ENCODE peak calls at places on chromosomes 16 and 17, in eight cellular contexts. C is body of pancreas, Y is suprapubic skin, L is IMR-90, F is adrenal gland, T is GM12878, W is HCT116, K is ovary. O is an unnamed sample. For H3K27me3, the result is how much of the 10 kb centered on the place peaks cover.

GRCh38 chr16:4373356-4373908 is 1.8 kb downstream of the VASN start:
- DNase-seq in C (no peak), Y (peak), L (no peak), F (no peak), T (no peak), W (no peak), K (peak), O (no peak)

GRCh38 chr16:53191413-53191812 is 136.6 kb downstream of the CHD9 start:
- DNase-seq in C (no peak), Y (no peak), L (no peak), F (no peak), T (no peak), W (no peak), K (no peak), O (no peak)

GRCh38 chr16:57012353-57012752 is 23.0 kb downstream of the NLRC5 start:
- DNase-seq in C (no peak), Y (peak), L (no peak), F (no peak), T (no peak), W (no peak), K (no peak), O (no peak)

GRCh38 chr16:56041556-56042140 is 149.6 kb upstream of the GNAO1 start:
- DNase-seq in C (peak), Y (no peak), L (no peak), F (no peak), T (no peak), W (peak), K (no peak), O (no peak)

GRCh38 chr17:36001862-36002603 is 680 bp upstream of the CCL15 start:
- DNase-seq in C (peak), Y (no peak), L (no peak), F (no peak), T (no peak), W (no peak), K (no peak), O (no peak)

GRCh38 chr17:33929181-33929724 is 325.8 kb upstream of the CCL2 start:
- DNase-seq in C (no peak), Y (no peak), L (no peak), F (peak), T (no peak), W (no peak), K (no peak), O (no peak)

GRCh38 chr17:50289268-50289667 is 15.0 kb downstream of the TMEM92 start:
- DNase-seq in C (no peak), Y (no peak), L (peak), F (no peak), T (no peak), W (no peak), K (peak), O (no peak)

GRCh38 chr17:65100316-65101140 is 36.6 kb upstream of the RGS9 start:
- DNase-seq in C (peak), Y (peak), L (peak), F (peak), T (peak), W (peak), K (peak), O (peak)

GRCh38 chr17:4947411-4948165 is 742 bp downstream of the PFN1 start:
- DNase-seq in C (peak), Y (no peak), L (peak), F (peak), T (no peak), W (no peak), K (peak), O (peak)

GRCh38 chr16:2243031-2243528 is 6.8 kb downstream of the DNASE1L2 start:
- DNase-seq in C (no peak), Y (no peak), L (no peak), F (no peak), T (no peak), W (no peak), K (no peak), O (no peak)

DNA sequence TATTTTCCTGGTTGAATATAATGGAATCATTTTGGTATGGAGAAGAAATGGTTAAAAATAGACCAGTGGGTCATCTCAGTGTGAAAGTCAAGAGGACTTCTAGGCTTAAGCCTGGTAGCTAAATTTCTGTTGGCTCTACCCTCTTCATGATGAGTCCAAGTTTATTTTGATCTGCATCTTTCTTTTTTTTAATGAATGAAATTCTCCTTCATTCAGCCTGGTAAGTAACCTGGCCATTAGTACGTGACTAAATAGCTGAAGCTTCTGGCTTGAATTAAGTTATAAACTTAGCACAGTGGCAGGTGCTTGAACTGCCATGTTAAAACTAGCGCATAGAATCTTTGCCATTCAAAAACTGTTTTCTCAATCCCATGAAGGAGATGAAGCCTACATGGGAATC is 28.0 kb downstream of the NF1 start:
- DNase-seq in C (no peak), Y (no peak), L (no peak), F (no peak), T (no peak), W (no peak), K (no peak), O (no peak)
- H3K27me3 ChIP-seq in C (under half), Y (under half), L (under half), F (under half), T (under half), W (under half), K (under half), O (under half)

GRCh38 chr16:19804538-19805323 is 79.9 kb downstream of the GPRC5B start:
- DNase-seq in C (peak), Y (peak), L (no peak), F (peak), T (no peak), W (no peak), K (no peak), O (no peak)
- H3K27ac ChIP-seq in C (peak), Y (peak), L (no peak), F (no peak), T (no peak), W (no peak), K (no peak), O (no peak)

DNA sequence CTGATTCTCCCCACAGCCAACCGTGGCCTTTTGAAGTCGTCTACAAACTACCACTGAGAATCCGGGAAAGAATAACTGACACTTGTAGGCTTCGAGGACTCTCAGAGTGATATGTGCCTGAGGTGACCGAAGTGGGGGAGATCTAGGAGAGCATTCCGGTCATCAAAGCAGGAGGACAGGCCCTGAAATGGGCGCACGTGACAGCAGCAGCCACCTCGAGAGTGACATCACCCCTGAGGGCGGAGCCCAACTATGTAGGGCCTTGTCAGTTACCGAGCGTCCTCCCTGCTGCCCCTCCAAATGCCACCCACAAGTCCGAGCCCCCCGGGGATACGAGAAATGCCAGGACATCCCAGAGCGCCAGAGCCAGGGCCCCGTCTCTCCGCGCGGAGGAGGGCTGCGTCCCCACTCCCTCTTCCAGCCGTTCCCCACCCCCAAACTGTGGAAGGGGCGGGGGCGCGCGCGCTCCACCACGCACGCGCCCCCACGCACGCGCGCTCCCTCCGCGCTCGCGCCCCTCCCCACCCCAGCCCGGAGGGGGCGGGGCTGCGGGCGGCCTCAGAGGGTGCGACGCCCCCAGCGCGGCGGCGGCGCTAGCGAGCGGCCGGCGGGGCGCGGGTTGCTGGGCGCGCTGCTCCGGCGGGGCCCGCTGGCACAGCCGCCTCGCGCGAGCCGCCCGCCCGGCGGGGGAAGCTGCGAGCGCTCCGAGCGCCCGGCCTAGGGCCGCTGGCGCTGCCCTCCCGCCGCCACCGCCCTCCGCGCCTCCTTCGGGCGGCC is at the start of gene TANC2:
- DNase-seq in C (peak), Y (peak), L (peak), F (peak), T (peak), W (peak), K (peak), O (peak)
- TF ChIP-seq POLR2A in C (peak), Y (no peak), L (no peak), F (peak), T (no peak), W (peak), K (peak), O (peak)

DNA sequence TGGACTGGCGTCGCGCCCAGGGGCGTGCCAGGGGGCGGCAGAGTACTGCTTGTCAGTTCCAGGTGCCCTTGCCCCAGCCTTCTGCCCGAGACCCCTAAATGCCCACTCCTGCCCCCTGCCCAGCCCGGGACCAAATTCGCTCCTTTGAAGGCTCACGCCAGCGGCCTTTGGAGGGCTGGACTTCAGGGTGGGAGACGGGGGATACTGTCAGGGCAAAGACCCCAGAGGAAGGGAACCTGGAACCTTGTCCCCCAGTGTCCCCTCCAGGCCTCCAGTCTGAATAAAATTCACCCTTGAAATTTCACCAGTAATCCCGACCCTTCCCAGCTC is 737 bp downstream of the OTOP3 start:
- DNase-seq in C (no peak), Y (no peak), L (no peak), F (no peak), T (no peak), W (no peak), K (no peak), O (no peak)
- H3K27me3 ChIP-seq in C (under half), Y (half or more), L (half or more), F (under half), T (under half), W (under half), K (under half), O (under half)

DNA sequence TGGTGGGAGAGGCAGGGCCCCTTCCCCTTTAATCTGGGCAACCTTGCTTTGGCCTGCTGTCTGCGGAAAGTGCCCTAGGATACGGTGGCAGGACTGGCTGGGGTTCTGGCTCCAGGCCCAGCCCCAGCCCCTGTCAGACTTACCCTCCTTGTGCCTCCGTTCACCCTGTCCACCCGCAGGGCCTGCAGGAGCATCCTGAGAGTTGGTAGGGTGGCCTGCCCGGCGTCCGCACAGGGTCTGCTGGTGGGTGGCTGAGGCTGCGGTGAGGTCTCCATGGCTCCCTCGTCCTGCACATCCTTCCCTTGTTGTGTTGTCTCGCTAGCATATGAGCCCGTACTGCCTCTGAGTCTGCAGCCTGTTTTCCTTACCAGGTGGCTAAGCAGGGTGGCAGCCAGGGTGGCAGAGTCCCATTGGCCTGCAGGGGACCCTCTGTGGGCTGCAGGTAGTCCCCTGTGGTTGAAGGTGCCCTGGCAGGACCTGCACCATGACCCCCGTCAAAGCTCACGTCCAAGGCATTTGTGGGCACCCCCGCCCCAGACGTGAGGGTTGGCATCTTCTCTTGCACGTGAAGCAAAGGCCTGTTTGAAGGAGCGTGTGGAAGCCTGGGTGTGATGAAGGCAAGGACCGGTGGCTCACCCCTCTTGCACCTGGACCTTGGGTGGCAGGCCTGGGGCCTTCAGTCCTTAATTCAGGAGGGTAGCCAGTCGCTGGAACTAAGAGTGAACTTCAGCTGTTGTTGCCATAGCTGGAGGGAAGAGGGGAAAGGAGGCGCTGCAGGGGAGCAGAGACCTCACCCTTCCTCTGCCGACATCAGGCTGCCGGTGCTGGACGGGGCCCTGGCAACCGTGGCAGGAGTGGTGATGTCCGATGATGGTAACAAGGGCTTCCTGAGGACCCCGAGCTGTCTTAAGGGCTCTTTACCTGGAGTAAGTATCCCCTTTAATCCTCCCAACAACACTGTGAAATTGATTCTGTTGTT is 293.7 kb downstream of the SEC14L1 start:
- DNase-seq in C (no peak), Y (no peak), L (no peak), F (no peak), T (no peak), W (no peak), K (no peak), O (no peak)
- H3K27ac ChIP-seq in C (no peak), Y (no peak), L (peak), F (no peak), T (peak), W (no peak), K (no peak), O (peak)

GRCh38 chr16:85689285-85689949 is 663 bp upstream of the GINS2 start:
- DNase-seq in C (peak), Y (no peak), L (no peak), F (no peak), T (no peak), W (no peak), K (no peak), O (no peak)

GRCh38 chr16:85686912-85687591 is 1.7 kb downstream of the GINS2 start:
- DNase-seq in C (no peak), Y (no peak), L (no peak), F (no peak), T (no peak), W (no peak), K (no peak), O (no peak)

GRCh38 chr16:85689950-85690320 is 1.2 kb upstream of the GINS2 start:
- DNase-seq in C (no peak), Y (no peak), L (no peak), F (no peak), T (no peak), W (no peak), K (no peak), O (no peak)

GRCh38 chr16:85688586-85689284 is at the start of gene GINS2:
- DNase-seq in C (peak), Y (peak), L (peak), F (peak), T (peak), W (peak), K (peak), O (peak)

GRCh38 chr16:85687651-85688471 is 893 bp downstream of the GINS2 start:
- DNase-seq in C (no peak), Y (no peak), L (no peak), F (no peak), T (no peak), W (no peak), K (no peak), O (no peak)
- TF ChIP-seq POLR2A in C (no peak), Y (no peak), L (no peak), F (no peak), T (no peak), W (no peak), K (no peak), O (no peak)

GRCh38 chr17:81057079-81057730 is 22.3 kb downstream of the BAIAP2 start:
- DNase-seq in C (no peak), Y (no peak), L (no peak), F (no peak), T (no peak), W (no peak), K (peak), O (peak)
- H3K27me3 ChIP-seq in C (under half), Y (under half), L (under half), F (under half), T (under half), W (under half), K (under half), O (under half)

GRCh38 chr16:706189-707061 is 824 bp upstream of the FBXL16 start:
- DNase-seq in C (no peak), Y (no peak), L (no peak), F (no peak), T (no peak), W (no peak), K (no peak), O (no peak)

GRCh38 chr16:708019-708418 is 2.4 kb upstream of the FBXL16 start:
- DNase-seq in C (no peak), Y (no peak), L (no peak), F (no peak), T (no peak), W (no peak), K (no peak), O (no peak)

GRCh38 chr16:705748-706188 is at the start of gene FBXL16:
- DNase-seq in C (no peak), Y (no peak), L (no peak), F (no peak), T (no peak), W (no peak), K (no peak), O (no peak)

GRCh38 chr16:708959-709358 is 3.4 kb upstream of the FBXL16 start:
- DNase-seq in C (no peak), Y (no peak), L (no peak), F (no peak), T (no peak), W (no peak), K (no peak), O (no peak)

GRCh38 chr16:707062-707538 is 1.5 kb upstream of the FBXL16 start:
- DNase-seq in C (no peak), Y (no peak), L (no peak), F (no peak), T (no peak), W (no peak), K (no peak), O (no peak)
- H3K27ac ChIP-seq in C (no peak), Y (no peak), L (no peak), F (no peak), T (no peak), W (peak), K (no peak), O (no peak)

GRCh38 chr17:48553837-48554236 is 8.9 kb upstream of the HOXB2 start:
- DNase-seq in C (no peak), Y (no peak), L (peak), F (no peak), T (no peak), W (no peak), K (no peak), O (no peak)

GRCh38 chr17:48553190-48553547 is 8.3 kb upstream of the HOXB2 start:
- DNase-seq in C (no peak), Y (no peak), L (no peak), F (no peak), T (no peak), W (no peak), K (no peak), O (no peak)

GRCh38 chr17:48555183-48555615 is 10.3 kb upstream of the HOXB2 start:
- DNase-seq in C (no peak), Y (no peak), L (peak), F (peak), T (no peak), W (no peak), K (no peak), O (no peak)

GRCh38 chr17:48555616-48556533 is 11.0 kb upstream of the HOXB2 start:
- DNase-seq in C (no peak), Y (no peak), L (peak), F (peak), T (no peak), W (no peak), K (no peak), O (no peak)

DNA sequence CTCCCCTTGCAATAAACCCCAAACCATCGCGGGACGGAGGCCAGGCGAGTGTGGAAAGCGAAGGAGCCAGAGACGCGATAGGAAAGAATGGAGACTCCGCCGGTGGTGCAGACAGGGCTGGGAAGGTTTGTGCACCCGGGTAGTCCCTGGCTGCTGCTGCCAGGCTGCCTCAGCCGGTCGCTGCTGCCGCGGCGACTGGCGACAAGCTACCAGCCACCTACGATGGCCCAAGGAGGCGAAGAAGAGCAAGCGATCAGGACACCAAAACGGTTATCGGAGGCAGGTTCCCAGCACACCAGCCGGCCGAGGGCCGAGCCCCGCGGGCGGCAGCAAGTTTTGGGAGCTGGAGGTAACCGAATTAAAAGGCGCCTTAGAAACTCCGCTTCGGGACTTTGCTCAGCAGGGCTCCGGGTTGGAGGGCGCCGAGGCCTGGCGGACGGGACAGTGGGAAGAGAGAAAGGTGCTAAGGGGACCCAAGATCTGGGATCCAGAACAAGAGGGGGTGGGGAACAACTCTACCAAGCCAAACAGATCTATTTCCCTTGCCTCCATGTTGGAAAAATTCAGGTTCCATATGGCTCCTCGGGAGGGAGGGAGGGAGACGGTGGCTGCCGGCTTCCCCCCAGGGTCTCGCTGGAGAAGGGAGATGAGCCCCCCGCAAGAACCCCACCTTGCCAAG is 9.6 kb upstream of the HOXB2 start:
- DNase-seq in C (no peak), Y (no peak), L (peak), F (no peak), T (no peak), W (no peak), K (no peak), O (no peak)
- TF ChIP-seq POLR2A in C (no peak), Y (no peak), L (no peak), F (no peak), T (no peak), W (no peak), K (no peak), O (no peak)

O was measured in tibial nerve.